ENCODE peak calls at places on chromosomes 12 and 14, in four cellular contexts. G is body of pancreas, T is progenitor cell of endocrine pancreas, Y is pancreas. O is an unnamed sample.

GRCh38 chr12:131388164-131388795 is 322.6 kb upstream of the SFSWAP start:
- DNase-seq in G (no peak), T (no peak), Y (no peak), O (no peak)

GRCh38 chr14:104147346-104148125 is 9.1 kb downstream of the KIF26A start:
- DNase-seq in T (no peak), Y (no peak), G (peak; percentile 54), O (no peak)

GRCh38 chr14:79584679-79585078 is 626.6 kb downstream of the DIO2 start:
- DNase-seq in T (no peak), Y (no peak), G (no peak), O (no peak)

GRCh38 chr12:108324678-108325358 is 14.3 kb downstream of the CMKLR1 start:
- DNase-seq in G (no peak), T (no peak), Y (no peak), O (no peak)

GRCh38 chr14:32050839-32051238 is 26.3 kb upstream of the ARHGAP5 start:
- DNase-seq in Y (no peak), T (no peak), G (no peak), O (no peak)

GRCh38 chr12:31119531-31120211 is 46.0 kb downstream of the DDX11 start:
- DNase-seq in T (no peak), G (no peak), Y (no peak), O (peak; percentile 49)

GRCh38 chr14:100677152-100677924 is 49.4 kb upstream of the DLK1 start:
- DNase-seq in G (no peak), Y (no peak), T (no peak), O (peak; percentile 7)

GRCh38 chr14:61545716-61546455 is 149.4 kb upstream of the HIF1A start:
- DNase-seq in Y (no peak), T (no peak), G (no peak), O (no peak)

GRCh38 chr12:118035194-118036041 is 18.9 kb downstream of the RFC5 start:
- DNase-seq in T (no peak), G (no peak), Y (no peak), O (peak; percentile 18)

GRCh38 chr14:22837059-22837749 is 819 bp downstream of the MMP14 start:
- DNase-seq in T (peak; percentile 42), Y (peak; percentile 67), G (peak; percentile 70), O (peak; percentile 17)

GRCh38 chr12:76470028-76470939 is 89.3 kb downstream of the OSBPL8 start:
- DNase-seq in T (no peak), G (no peak), Y (no peak), O (no peak)

GRCh38 chr12:50195832-50196231 is 28.7 kb upstream of the CERS5 start:
- DNase-seq in T (no peak), Y (no peak), G (no peak), O (no peak)

GRCh38 chr14:40292664-40293063 is 860.4 kb upstream of the FBXO33 start:
- DNase-seq in T (no peak), G (no peak), Y (no peak), O (no peak)

GRCh38 chr12:51821423-51822260 is 26.9 kb downstream of the FIGNL2 start:
- DNase-seq in T (no peak), G (no peak), Y (peak; percentile 30), O (peak; percentile 43)